ENCODE peak calls at places on chromosomes 3 and 15, in nine cellular contexts. One of them, this sample, is unnamed.

GRCh38 chr3:17021614-17022013 is 136.9 kb downstream of the PLCL2 start:
- DNase-seq in mucosa of descending colon: no peak
- DNase-seq in Kasumi-1: no peak
- DNase-seq in NCI-H1436: no peak
- DNase-seq in amniotic epithelial cell: no peak
- DNase-seq in lower leg skin: no peak
- DNase-seq in activated T-cell treated with anti-CD3 and anti-CD28 coated beads for 1 hour: no peak
- DNase-seq in PC-9: no peak
- DNase-seq in anterior cingulate cortex: no peak
- DNase-seq in this sample: no peak

GRCh38 chr3:46187876-46188275 is 20.2 kb downstream of the CCR1 start:
- DNase-seq in anterior cingulate cortex: no peak
- DNase-seq in activated T-cell treated with anti-CD3 and anti-CD28 coated beads for 1 hour: no peak
- DNase-seq in amniotic epithelial cell: peak; percentile 40
- DNase-seq in Kasumi-1: no peak
- DNase-seq in mucosa of descending colon: no peak
- DNase-seq in NCI-H1436: no peak
- DNase-seq in PC-9: no peak
- DNase-seq in lower leg skin: no peak
- DNase-seq in this sample: no peak

GRCh38 chr3:129010316-129010956 is 9.3 kb downstream of the EFCC1 start:
- DNase-seq in mucosa of descending colon: no peak
- DNase-seq in activated T-cell treated with anti-CD3 and anti-CD28 coated beads for 1 hour: no peak
- DNase-seq in lower leg skin: no peak
- DNase-seq in anterior cingulate cortex: no peak
- DNase-seq in Kasumi-1: no peak
- DNase-seq in NCI-H1436: no peak
- DNase-seq in amniotic epithelial cell: no peak
- DNase-seq in PC-9: no peak
- DNase-seq in this sample: no peak

GRCh38 chr3:174953068-174953467 is 93.9 kb downstream of the NAALADL2 start:
- DNase-seq in NCI-H1436: no peak
- DNase-seq in amniotic epithelial cell: no peak
- DNase-seq in mucosa of descending colon: no peak
- DNase-seq in lower leg skin: no peak
- DNase-seq in PC-9: no peak
- DNase-seq in activated T-cell treated with anti-CD3 and anti-CD28 coated beads for 1 hour: no peak
- DNase-seq in anterior cingulate cortex: no peak
- DNase-seq in Kasumi-1: no peak
- DNase-seq in this sample: no peak

GRCh38 chr15:68277131-68277604 is 377 bp upstream of the FEM1B start:
- DNase-seq in PC-9: no peak
- DNase-seq in Kasumi-1: peak; percentile 75
- DNase-seq in mucosa of descending colon: no peak
- DNase-seq in NCI-H1436: no peak
- DNase-seq in activated T-cell treated with anti-CD3 and anti-CD28 coated beads for 1 hour: peak; percentile 23
- DNase-seq in anterior cingulate cortex: no peak
- DNase-seq in lower leg skin: peak; percentile 89
- DNase-seq in amniotic epithelial cell: peak; percentile 56
- DNase-seq in this sample: no peak

GRCh38 chr3:86830566-86830965 is 160.4 kb downstream of the VGLL3 start:
- DNase-seq in lower leg skin: no peak
- DNase-seq in PC-9: no peak
- DNase-seq in NCI-H1436: no peak
- DNase-seq in Kasumi-1: no peak
- DNase-seq in amniotic epithelial cell: peak; percentile 92
- DNase-seq in activated T-cell treated with anti-CD3 and anti-CD28 coated beads for 1 hour: no peak
- DNase-seq in anterior cingulate cortex: no peak
- DNase-seq in mucosa of descending colon: no peak
- DNase-seq in this sample: no peak

GRCh38 chr3:56758539-56758981 is 43.2 kb downstream of the ARHGEF3 start:
- DNase-seq in Kasumi-1: peak; percentile 37
- DNase-seq in NCI-H1436: no peak
- DNase-seq in anterior cingulate cortex: no peak
- DNase-seq in mucosa of descending colon: no peak
- DNase-seq in lower leg skin: no peak
- DNase-seq in activated T-cell treated with anti-CD3 and anti-CD28 coated beads for 1 hour: no peak
- DNase-seq in amniotic epithelial cell: peak; percentile 94
- DNase-seq in PC-9: peak; percentile 55
- DNase-seq in this sample: no peak

GRCh38 chr3:12462159-12462962 is 21.9 kb upstream of the TSEN2 start:
- DNase-seq in anterior cingulate cortex: no peak
- DNase-seq in PC-9: no peak
- DNase-seq in lower leg skin: no peak
- DNase-seq in activated T-cell treated with anti-CD3 and anti-CD28 coated beads for 1 hour: no peak
- DNase-seq in amniotic epithelial cell: peak; percentile 18
- DNase-seq in mucosa of descending colon: peak; percentile 68
- DNase-seq in Kasumi-1: no peak
- DNase-seq in NCI-H1436: no peak
- DNase-seq in this sample: no peak

GRCh38 chr3:105343991-105344390 is 22.7 kb upstream of the ALCAM start:
- DNase-seq in amniotic epithelial cell: peak; percentile 84
- DNase-seq in PC-9: no peak
- DNase-seq in Kasumi-1: no peak
- DNase-seq in NCI-H1436: no peak
- DNase-seq in activated T-cell treated with anti-CD3 and anti-CD28 coated beads for 1 hour: no peak
- DNase-seq in anterior cingulate cortex: no peak
- DNase-seq in lower leg skin: no peak
- DNase-seq in mucosa of descending colon: no peak
- DNase-seq in this sample: no peak

GRCh38 chr15:58081891-58082290 is 16.4 kb upstream of the ALDH1A2 start:
- DNase-seq in Kasumi-1: no peak
- DNase-seq in amniotic epithelial cell: no peak
- DNase-seq in activated T-cell treated with anti-CD3 and anti-CD28 coated beads for 1 hour: no peak
- DNase-seq in lower leg skin: no peak
- DNase-seq in NCI-H1436: no peak
- DNase-seq in anterior cingulate cortex: no peak
- DNase-seq in PC-9: no peak
- DNase-seq in mucosa of descending colon: no peak
- DNase-seq in this sample: no peak

GRCh38 chr15:80588801-80589200 is 106.3 kb upstream of the ABHD17C start:
- DNase-seq in mucosa of descending colon: no peak
- DNase-seq in NCI-H1436: no peak
- DNase-seq in amniotic epithelial cell: peak; percentile 99
- DNase-seq in lower leg skin: peak; percentile 1
- DNase-seq in PC-9: peak; percentile 34
- DNase-seq in Kasumi-1: no peak
- DNase-seq in anterior cingulate cortex: no peak
- DNase-seq in activated T-cell treated with anti-CD3 and anti-CD28 coated beads for 1 hour: no peak
- DNase-seq in this sample: no peak

GRCh38 chr3:38138347-38139190 is at the start of gene MYD88:
- DNase-seq in mucosa of descending colon: peak; percentile 92
- DNase-seq in amniotic epithelial cell: peak; percentile 34
- DNase-seq in anterior cingulate cortex: no peak
- DNase-seq in activated T-cell treated with anti-CD3 and anti-CD28 coated beads for 1 hour: peak; percentile 80
- DNase-seq in NCI-H1436: no peak
- DNase-seq in Kasumi-1: peak; percentile 78
- DNase-seq in PC-9: peak; percentile 70
- DNase-seq in lower leg skin: peak; percentile 97
- DNase-seq in this sample: peak; percentile 68

GRCh38 chr3:160399347-160400047 is at the start of gene SMC4:
- DNase-seq in activated T-cell treated with anti-CD3 and anti-CD28 coated beads for 1 hour: peak; percentile 77
- DNase-seq in lower leg skin: peak; percentile 95
- DNase-seq in amniotic epithelial cell: peak; percentile 90
- DNase-seq in mucosa of descending colon: peak; percentile 83
- DNase-seq in anterior cingulate cortex: peak; percentile 82
- DNase-seq in NCI-H1436: peak; percentile 98
- DNase-seq in Kasumi-1: peak; percentile 92
- DNase-seq in PC-9: peak; percentile 87
- DNase-seq in this sample: peak; percentile 92

GRCh38 chr3:184752361-184752760 is 40.5 kb upstream of the MAGEF1 start:
- DNase-seq in lower leg skin: no peak
- DNase-seq in mucosa of descending colon: no peak
- DNase-seq in activated T-cell treated with anti-CD3 and anti-CD28 coated beads for 1 hour: no peak
- DNase-seq in PC-9: no peak
- DNase-seq in Kasumi-1: no peak
- DNase-seq in anterior cingulate cortex: no peak
- DNase-seq in NCI-H1436: no peak
- DNase-seq in amniotic epithelial cell: no peak
- DNase-seq in this sample: no peak

GRCh38 chr3:52099006-52099405 is 42.6 kb upstream of the DUSP7 start:
- DNase-seq in activated T-cell treated with anti-CD3 and anti-CD28 coated beads for 1 hour: no peak
- DNase-seq in NCI-H1436: no peak
- DNase-seq in anterior cingulate cortex: no peak
- DNase-seq in mucosa of descending colon: peak; percentile 6
- DNase-seq in PC-9: peak; percentile 82
- DNase-seq in amniotic epithelial cell: no peak
- DNase-seq in lower leg skin: no peak
- DNase-seq in Kasumi-1: no peak
- DNase-seq in this sample: no peak

GRCh38 chr3:155807823-155808222 is 1.7 kb upstream of the C3orf33 start:
- DNase-seq in amniotic epithelial cell: peak; percentile 25
- DNase-seq in activated T-cell treated with anti-CD3 and anti-CD28 coated beads for 1 hour: no peak
- DNase-seq in Kasumi-1: no peak
- DNase-seq in NCI-H1436: no peak
- DNase-seq in lower leg skin: no peak
- DNase-seq in anterior cingulate cortex: no peak
- DNase-seq in mucosa of descending colon: no peak
- DNase-seq in PC-9: no peak
- DNase-seq in this sample: no peak

GRCh38 chr3:150370129-150370602 is 37.9 kb upstream of the TSC22D2 start:
- DNase-seq in NCI-H1436: no peak
- DNase-seq in anterior cingulate cortex: no peak
- DNase-seq in amniotic epithelial cell: peak; percentile 93
- DNase-seq in Kasumi-1: no peak
- DNase-seq in lower leg skin: no peak
- DNase-seq in PC-9: peak; percentile 82
- DNase-seq in mucosa of descending colon: no peak
- DNase-seq in activated T-cell treated with anti-CD3 and anti-CD28 coated beads for 1 hour: no peak
- DNase-seq in this sample: no peak

GRCh38 chr15:90262426-90262825 is 3.0 kb upstream of the NGRN start:
- DNase-seq in NCI-H1436: no peak
- DNase-seq in anterior cingulate cortex: no peak
- DNase-seq in Kasumi-1: no peak
- DNase-seq in amniotic epithelial cell: peak; percentile 59
- DNase-seq in mucosa of descending colon: peak; percentile 35
- DNase-seq in lower leg skin: no peak
- DNase-seq in activated T-cell treated with anti-CD3 and anti-CD28 coated beads for 1 hour: no peak
- DNase-seq in PC-9: no peak
- DNase-seq in this sample: no peak

GRCh38 chr15:32677238-32677750 is 35.8 kb downstream of the SCG5 start:
- DNase-seq in Kasumi-1: no peak
- DNase-seq in NCI-H1436: peak; percentile 31
- DNase-seq in anterior cingulate cortex: no peak
- DNase-seq in activated T-cell treated with anti-CD3 and anti-CD28 coated beads for 1 hour: no peak
- DNase-seq in mucosa of descending colon: no peak
- DNase-seq in PC-9: no peak
- DNase-seq in amniotic epithelial cell: no peak
- DNase-seq in lower leg skin: no peak
- DNase-seq in this sample: peak; percentile 19

GRCh38 chr15:64779024-64779423 is 3.6 kb upstream of the RBPMS2 start:
- DNase-seq in anterior cingulate cortex: no peak
- DNase-seq in NCI-H1436: no peak
- DNase-seq in Kasumi-1: no peak
- DNase-seq in mucosa of descending colon: no peak
- DNase-seq in activated T-cell treated with anti-CD3 and anti-CD28 coated beads for 1 hour: no peak
- DNase-seq in lower leg skin: no peak
- DNase-seq in amniotic epithelial cell: no peak
- DNase-seq in PC-9: no peak
- DNase-seq in this sample: no peak

GRCh38 chr3:923161-923910 is 169.5 kb upstream of the CNTN6 start:
- DNase-seq in activated T-cell treated with anti-CD3 and anti-CD28 coated beads for 1 hour: no peak
- DNase-seq in PC-9: no peak
- DNase-seq in lower leg skin: no peak
- DNase-seq in amniotic epithelial cell: no peak
- DNase-seq in NCI-H1436: no peak
- DNase-seq in Kasumi-1: no peak
- DNase-seq in mucosa of descending colon: no peak
- DNase-seq in anterior cingulate cortex: no peak
- DNase-seq in this sample: no peak

GRCh38 chr3:45325676-45326075 is 62.7 kb upstream of the LARS2 start:
- DNase-seq in anterior cingulate cortex: no peak
- DNase-seq in lower leg skin: peak; percentile 62
- DNase-seq in NCI-H1436: no peak
- DNase-seq in activated T-cell treated with anti-CD3 and anti-CD28 coated beads for 1 hour: no peak
- DNase-seq in mucosa of descending colon: no peak
- DNase-seq in Kasumi-1: no peak
- DNase-seq in PC-9: no peak
- DNase-seq in amniotic epithelial cell: no peak
- DNase-seq in this sample: no peak

GRCh38 chr3:119969759-119970158 is 124.5 kb downstream of the GSK3B start:
- DNase-seq in Kasumi-1: no peak
- DNase-seq in amniotic epithelial cell: no peak
- DNase-seq in NCI-H1436: no peak
- DNase-seq in activated T-cell treated with anti-CD3 and anti-CD28 coated beads for 1 hour: no peak
- DNase-seq in mucosa of descending colon: no peak
- DNase-seq in anterior cingulate cortex: no peak
- DNase-seq in lower leg skin: no peak
- DNase-seq in PC-9: no peak
- DNase-seq in this sample: no peak

GRCh38 chr3:156628095-156628690 is 46.2 kb upstream of the TIPARP start:
- DNase-seq in PC-9: no peak
- DNase-seq in Kasumi-1: no peak
- DNase-seq in lower leg skin: no peak
- DNase-seq in NCI-H1436: no peak
- DNase-seq in amniotic epithelial cell: peak; percentile 39
- DNase-seq in activated T-cell treated with anti-CD3 and anti-CD28 coated beads for 1 hour: no peak
- DNase-seq in mucosa of descending colon: no peak
- DNase-seq in anterior cingulate cortex: no peak
- DNase-seq in this sample: no peak

GRCh38 chr3:55491296-55491816 is 4.2 kb upstream of the WNT5A start:
- DNase-seq in Kasumi-1: no peak
- DNase-seq in mucosa of descending colon: no peak
- DNase-seq in anterior cingulate cortex: no peak
- DNase-seq in lower leg skin: no peak
- DNase-seq in NCI-H1436: no peak
- DNase-seq in amniotic epithelial cell: peak; percentile 97
- DNase-seq in PC-9: no peak
- DNase-seq in activated T-cell treated with anti-CD3 and anti-CD28 coated beads for 1 hour: no peak
- DNase-seq in this sample: no peak

GRCh38 chr15:63531586-63531985 is 27.2 kb downstream of the USP3 start:
- DNase-seq in amniotic epithelial cell: no peak
- DNase-seq in Kasumi-1: no peak
- DNase-seq in NCI-H1436: no peak
- DNase-seq in mucosa of descending colon: no peak
- DNase-seq in anterior cingulate cortex: no peak
- DNase-seq in lower leg skin: no peak
- DNase-seq in activated T-cell treated with anti-CD3 and anti-CD28 coated beads for 1 hour: no peak
- DNase-seq in PC-9: no peak
- DNase-seq in this sample: no peak

GRCh38 chr3:52533623-52534280 is at the start of gene NT5DC2:
- DNase-seq in anterior cingulate cortex: no peak
- DNase-seq in activated T-cell treated with anti-CD3 and anti-CD28 coated beads for 1 hour: peak; percentile 43
- DNase-seq in PC-9: peak; percentile 69
- DNase-seq in mucosa of descending colon: peak; percentile 80
- DNase-seq in amniotic epithelial cell: peak; percentile 47
- DNase-seq in NCI-H1436: peak; percentile 39
- DNase-seq in lower leg skin: peak; percentile 91
- DNase-seq in Kasumi-1: peak; percentile 26
- DNase-seq in this sample: no peak

GRCh38 chr15:70907784-70908471 is 15.3 kb downstream of the LRRC49 start:
- DNase-seq in mucosa of descending colon: no peak
- DNase-seq in Kasumi-1: no peak
- DNase-seq in anterior cingulate cortex: no peak
- DNase-seq in PC-9: no peak
- DNase-seq in activated T-cell treated with anti-CD3 and anti-CD28 coated beads for 1 hour: no peak
- DNase-seq in lower leg skin: no peak
- DNase-seq in NCI-H1436: no peak
- DNase-seq in amniotic epithelial cell: no peak
- DNase-seq in this sample: no peak

GRCh38 chr15:80275946-80276345 is 23.9 kb upstream of the CTXND1 start:
- DNase-seq in amniotic epithelial cell: peak; percentile 19
- DNase-seq in mucosa of descending colon: no peak
- DNase-seq in PC-9: no peak
- DNase-seq in NCI-H1436: no peak
- DNase-seq in Kasumi-1: no peak
- DNase-seq in lower leg skin: no peak
- DNase-seq in anterior cingulate cortex: no peak
- DNase-seq in activated T-cell treated with anti-CD3 and anti-CD28 coated beads for 1 hour: no peak
- DNase-seq in this sample: no peak

GRCh38 chr15:85289677-85290365 is 90.6 kb upstream of the AKAP13 start:
- DNase-seq in amniotic epithelial cell: peak; percentile 48
- DNase-seq in anterior cingulate cortex: peak; percentile 11
- DNase-seq in mucosa of descending colon: no peak
- DNase-seq in lower leg skin: no peak
- DNase-seq in Kasumi-1: peak; percentile 48
- DNase-seq in NCI-H1436: peak; percentile 17
- DNase-seq in PC-9: peak; percentile 42
- DNase-seq in activated T-cell treated with anti-CD3 and anti-CD28 coated beads for 1 hour: no peak
- DNase-seq in this sample: peak; percentile 3

GRCh38 chr3:44012146-44012899 is 229.4 kb upstream of the TOPAZ1 start:
- DNase-seq in anterior cingulate cortex: no peak
- DNase-seq in amniotic epithelial cell: no peak
- DNase-seq in lower leg skin: no peak
- DNase-seq in NCI-H1436: no peak
- DNase-seq in mucosa of descending colon: no peak
- DNase-seq in activated T-cell treated with anti-CD3 and anti-CD28 coated beads for 1 hour: no peak
- DNase-seq in PC-9: no peak
- DNase-seq in Kasumi-1: no peak
- DNase-seq in this sample: no peak

This sample was measured in substantia nigra.